ENCODE peak calls at places on chromosomes 6 and 20, in seven cellular contexts. O, M, K, I, P, Z and R are unnamed samples.

GRCh38 chr20:36308318-36308710 is 2.2 kb downstream of the DLGAP4 start:
- DNase-seq in Z (no peak), M (peak), P (no peak), K (no peak), O (no peak), I (no peak), R (no peak)

GRCh38 chr20:20096421-20096820 is 44.1 kb downstream of the CFAP61 start:
- DNase-seq in Z (no peak), O (no peak), I (no peak), M (no peak), K (no peak), P (no peak), R (no peak)

GRCh38 chr6:1498491-1499113 is 109.2 kb downstream of the FOXF2 start:
- DNase-seq in Z (no peak), P (no peak), O (no peak), M (no peak), K (no peak), I (no peak), R (no peak)

GRCh38 chr6:93036835-93037234 is 382.5 kb downstream of the EPHA7 start:
- DNase-seq in Z (no peak), M (no peak), P (no peak), K (no peak), I (no peak), O (no peak), R (no peak)

GRCh38 chr20:53444386-53444785 is 149.3 kb downstream of the ZNF217 start:
- DNase-seq in I (no peak), K (no peak), Z (no peak), P (no peak), O (no peak), M (no peak), R (no peak)

GRCh38 chr20:61922411-61922810 is 143.3 kb downstream of the TAF4 start:
- DNase-seq in P (no peak), I (no peak), K (no peak), O (no peak), M (no peak), Z (peak), R (no peak)

GRCh38 chr6:127186889-127187288 is 68.4 kb downstream of the RSPO3 start:
- DNase-seq in K (no peak), I (peak), M (no peak), O (peak), Z (peak), P (peak), R (no peak)

GRCh38 chr6:159691133-159691962 is 1.7 kb downstream of the SOD2 start:
- DNase-seq in O (no peak), I (no peak), P (peak), M (no peak), Z (no peak), K (no peak), R (no peak)

GRCh38 chr6:119110601-119111548 is 32.4 kb upstream of the FAM184A start:
- DNase-seq in Z (no peak), I (peak), M (no peak), P (peak), O (peak), K (peak), R (no peak)

GRCh38 chr6:157554747-157555146 is 173.8 kb downstream of the ZDHHC14 start:
- DNase-seq in K (no peak), P (no peak), I (no peak), Z (no peak), M (no peak), O (no peak), R (no peak)

GRCh38 chr20:55478739-55479450 is 526.4 kb downstream of the CBLN4 start:
- DNase-seq in P (no peak), K (no peak), M (no peak), Z (no peak), I (no peak), O (no peak), R (no peak)

GRCh38 chr6:111411978-111412574 is 70.9 kb downstream of the REV3L start:
- DNase-seq in I (no peak), Z (no peak), O (no peak), P (no peak), M (no peak), K (no peak), R (no peak)

GRCh38 chr20:31731321-31731717 is 7.8 kb upstream of the TPX2 start:
- DNase-seq in Z (no peak), M (no peak), P (no peak), K (no peak), I (no peak), O (no peak), R (no peak)

GRCh38 chr6:156057869-156058268 is 602.2 kb upstream of the NOX3 start:
- DNase-seq in M (no peak), P (no peak), Z (no peak), K (no peak), I (no peak), O (no peak), R (no peak)

GRCh38 chr20:38674178-38675133 is 49.8 kb upstream of the SLC32A1 start:
- DNase-seq in M (no peak), O (peak), K (no peak), I (peak), P (peak), Z (no peak), R (no peak)

GRCh38 chr6:149515494-149515893 is 30.3 kb downstream of the PPIL4 start:
- DNase-seq in K (no peak), O (no peak), Z (no peak), M (no peak), P (no peak), I (no peak), R (no peak)

GRCh38 chr6:163526356-163526755 is 111.8 kb downstream of the QKI start:
- DNase-seq in O (no peak), M (no peak), P (no peak), Z (no peak), I (no peak), K (no peak), R (no peak)

GRCh38 chr20:25285856-25286798 is 38.2 kb downstream of the PYGB start:
- DNase-seq in M (peak), K (peak), P (no peak), Z (peak), O (peak), I (peak), R (no peak)

GRCh38 chr6:157895585-157895984 is 72.5 kb downstream of the SNX9 start:
- DNase-seq in M (no peak), K (no peak), I (no peak), P (no peak), O (no peak), Z (no peak), R (no peak)

GRCh38 chr20:36147707-36148106 is 6.8 kb upstream of the EPB41L1 start:
- DNase-seq in M (peak), Z (no peak), K (no peak), O (peak), P (no peak), I (no peak), R (no peak)

GRCh38 chr6:19719691-19720127 is 117.5 kb upstream of the ID4 start:
- DNase-seq in I (no peak), M (no peak), P (no peak), Z (no peak), O (peak), K (no peak), R (no peak)

GRCh38 chr6:136016228-136017225 is 165.0 kb downstream of the PDE7B start:
- DNase-seq in O (no peak), P (no peak), K (no peak), M (no peak), Z (no peak), I (no peak), R (no peak)

GRCh38 chr6:12010635-12011275 is 1.4 kb upstream of the HIVEP1 start:
- DNase-seq in O (peak), P (peak), K (peak), I (peak), Z (peak), M (peak), R (no peak)

GRCh38 chr6:141955621-141956020 is 177.1 kb upstream of the GJE1 start:
- DNase-seq in Z (no peak), M (no peak), O (no peak), K (no peak), I (no peak), P (no peak), R (no peak)

GRCh38 chr20:19460386-19460785 is 247.9 kb downstream of the SLC24A3 start:
- DNase-seq in K (no peak), O (no peak), Z (no peak), I (no peak), M (peak), P (no peak), R (no peak)

GRCh38 chr6:149888113-149888512 is 9.8 kb downstream of the RAET1E start:
- DNase-seq in P (no peak), Z (no peak), O (no peak), M (no peak), I (peak), K (no peak), R (no peak)

GRCh38 chr6:151763938-151764680 is 43.4 kb upstream of the ESR1 start:
- DNase-seq in Z (peak), O (peak), I (peak), M (peak), P (peak), K (peak), R (peak)
- TF ChIP-seq POLR2A in Z (no peak), O (no peak), I (no peak), M (no peak), P (no peak), K (peak), R (no peak)

GRCh38 chr6:143449082-143449481 is 1.4 kb downstream of the ADAT2 start:
- DNase-seq in K (no peak), O (no peak), P (no peak), Z (no peak), I (no peak), M (no peak), R (no peak)
- TF ChIP-seq POLR2A in K (no peak), O (no peak), P (no peak), Z (no peak), I (no peak), M (no peak), R (no peak)

GRCh38 chr20:40810336-40810735 is 121.3 kb upstream of the MAFB start:
- DNase-seq in P (no peak), M (no peak), O (no peak), Z (no peak), I (no peak), K (no peak), R (no peak)
- TF ChIP-seq POLR2A in P (no peak), M (no peak), O (no peak), Z (no peak), I (no peak), K (no peak), R (no peak)

GRCh38 chr6:43771858-43772570 is 2.0 kb downstream of the VEGFA start:
- DNase-seq in P (peak), Z (peak), M (peak), I (peak), K (peak), O (peak), R (peak)
- TF ChIP-seq POLR2A in P (no peak), Z (no peak), M (no peak), I (no peak), K (no peak), O (no peak), R (no peak)